ENCODE peak calls at places on chromosomes 7 and 10, in five cellular contexts. G is trophoblast cell; N is stimulated activated CD4-positive, alpha-beta T cell treated with anti-CD3 and anti-CD28 coated beads, TNF-alpha, amount 100 ng/mL, for 1 hour; Z is DMS53; P is activated T-helper 2 cell treated with anti-CD3 and anti-CD28 coated beads, Interferon-gamma antibody, Interleukin-2, Interleukin-4, amounts not matched to agents 10 μg/mL and 5 μg/mL and 100 μg/mL, durations not matched to agents 14 hours and 24 hours and 36 hours. J is an unnamed sample.

GRCh38 chr10:113053091-113053490 is 103.0 kb downstream of the TCF7L2 start:
- DNase-seq in G (no peak), N (no peak), Z (no peak), P (no peak), J (no peak)

GRCh38 chr10:50968386-50969091 is 83.1 kb upstream of the A1CF start:
- DNase-seq in G (no peak), N (no peak), Z (no peak), P (no peak), J (no peak)

GRCh38 chr7:11491811-11492210 is 340.2 kb downstream of the THSD7A start:
- DNase-seq in G (no peak), N (no peak), Z (no peak), P (no peak), J (no peak)

GRCh38 chr7:27146491-27147210 is 923 bp downstream of the HOXA6 start:
- DNase-seq in G (no peak), N (no peak), Z (no peak), P (no peak), J (no peak)

GRCh38 chr7:17680026-17680425 is 260.3 kb downstream of the SNX13 start:
- DNase-seq in G (peak; percentile 77), N (no peak), Z (no peak), P (no peak), J (no peak)

GRCh38 chr7:45001138-45001694 is 1.2 kb downstream of the CCM2 start:
- DNase-seq in G (peak; percentile 58), N (peak; percentile 30), Z (peak; percentile 88), P (peak; percentile 49), J (peak; percentile 48)

GRCh38 chr7:149686001-149686400 is 87.4 kb downstream of the ZNF467 start:
- DNase-seq in G (peak; percentile 25), N (no peak), Z (no peak), P (no peak), J (no peak)

GRCh38 chr10:98038333-98038732 is 7.9 kb upstream of the CRTAC1 start:
- DNase-seq in G (no peak), N (no peak), Z (peak; percentile 78), P (no peak), J (no peak)

GRCh38 chr7:1639071-1639470 is 31.0 kb upstream of the ELFN1 start:
- DNase-seq in G (no peak), N (no peak), Z (no peak), P (no peak), J (no peak)

GRCh38 chr7:12207046-12207445 is 4.0 kb upstream of the TMEM106B start:
- DNase-seq in G (no peak), N (no peak), Z (no peak), P (no peak), J (no peak)

GRCh38 chr10:75243426-75243825 is 7.7 kb upstream of the COMTD1 start:
- DNase-seq in G (no peak), N (no peak), Z (no peak), P (no peak), J (no peak)

GRCh38 chr10:103576862-103577261 is 83.4 kb downstream of the NEURL1 start:
- DNase-seq in G (no peak), N (no peak), Z (peak; percentile 97), P (no peak), J (no peak)

GRCh38 chr10:68598978-68599753 is 39.0 kb downstream of the TET1 start:
- DNase-seq in G (peak; percentile 42), N (no peak), Z (peak; percentile 79), P (no peak), J (no peak)

GRCh38 chr7:4996696-4997222 is 37.8 kb upstream of the MMD2 start:
- DNase-seq in G (no peak), N (no peak), Z (no peak), P (no peak), J (no peak)

GRCh38 chr7:27147211-27148030 is at the start of gene HOXA6:
- DNase-seq in G (no peak), N (no peak), Z (peak; percentile 75), P (no peak), J (no peak)

GRCh38 chr10:6920072-6921019 is 340.3 kb upstream of the PRKCQ start:
- DNase-seq in G (peak; percentile 64), N (peak; percentile 64), Z (peak; percentile 50), P (peak; percentile 69), J (peak; percentile 64)

GRCh38 chr7:29229056-29229455 is 34.5 kb downstream of the CHN2 start:
- DNase-seq in G (no peak), N (no peak), Z (no peak), P (no peak), J (no peak)

GRCh38 chr10:24974978-24975377 is 22.6 kb upstream of the PRTFDC1 start:
- DNase-seq in G (peak; percentile 93), N (no peak), Z (no peak), P (no peak), J (no peak)

GRCh38 chr7:16668978-16669377 is 23.0 kb downstream of the BZW2 start:
- DNase-seq in G (peak; percentile 80), N (no peak), Z (no peak), P (no peak), J (no peak)

GRCh38 chr7:122013070-122013469 is 131.0 kb downstream of the AASS start:
- DNase-seq in G (no peak), N (no peak), Z (no peak), P (no peak), J (no peak)

GRCh38 chr7:22822486-22823141 is at the start of gene TOMM7:
- DNase-seq in G (peak; percentile 98), N (peak; percentile 72), Z (peak; percentile 100), P (peak; percentile 84), J (peak; percentile 77)

GRCh38 chr7:158766570-158767281 is 62.1 kb upstream of the NCAPG2 start:
- DNase-seq in G (no peak), N (no peak), Z (peak; percentile 34), P (no peak), J (no peak)

GRCh38 chr7:3910041-3910440 is 609.0 kb downstream of the SDK1 start:
- DNase-seq in G (no peak), N (no peak), Z (no peak), P (no peak), J (no peak)

GRCh38 chr10:123636598-123637325 is 29.4 kb upstream of the GPR26 start:
- DNase-seq in G (peak; percentile 55), N (no peak), Z (no peak), P (no peak), J (no peak)